ENCODE peak calls at places on chromosomes 6 and 20, in nine cellular contexts. U, W, B, L, F, C, X, P and Y are unnamed samples.

GRCh38 chr6:163501440-163501839 is 86.9 kb downstream of the QKI start:
- DNase-seq in U (no peak), W (no peak), B (no peak), L (no peak), F (no peak), C (no peak), X (no peak), P (no peak), Y (no peak)

GRCh38 chr20:38245753-38246152 is 14.8 kb downstream of the KIAA1755 start:
- DNase-seq in U (no peak), W (peak; percentile 51), B (no peak), L (no peak), F (no peak), C (no peak), X (peak; percentile 64), P (no peak), Y (peak; percentile 46)

GRCh38 chr20:36305602-36306556 is at the start of gene DLGAP4:
- DNase-seq in U (no peak), W (no peak), B (no peak), L (no peak), F (no peak), C (no peak), X (no peak), P (no peak), Y (no peak)

GRCh38 chr20:23152308-23152892 is 66.3 kb upstream of the CD93 start:
- DNase-seq in U (no peak), W (no peak), B (no peak), L (no peak), F (no peak), C (no peak), X (peak; percentile 59), P (no peak), Y (peak; percentile 53)

GRCh38 chr20:15296422-15296821 is 959.0 kb upstream of the FLRT3 start:
- DNase-seq in U (no peak), W (no peak), B (no peak), L (no peak), F (no peak), C (no peak), X (no peak), P (no peak), Y (no peak)

GRCh38 chr6:148689168-148689567 is 57.7 kb upstream of the UST start:
- DNase-seq in U (no peak), W (no peak), B (no peak), L (no peak), F (no peak), C (no peak), X (no peak), P (no peak), Y (no peak)

GRCh38 chr6:125742433-125743120 is 6.9 kb upstream of the HEY2 start:
- DNase-seq in U (no peak), W (no peak), B (no peak), L (no peak), F (no peak), C (no peak), X (no peak), P (no peak), Y (no peak)

GRCh38 chr20:43949741-43950618 is 35.3 kb downstream of the TOX2 start:
- DNase-seq in U (peak; percentile 51), W (no peak), B (peak; percentile 57), L (peak; percentile 79), F (no peak), C (peak; percentile 22), X (no peak), P (peak; percentile 1), Y (no peak)

GRCh38 chr6:102356170-102356569 is 962.7 kb downstream of the GRIK2 start:
- DNase-seq in U (no peak), W (no peak), B (no peak), L (no peak), F (no peak), C (no peak), X (no peak), P (no peak), Y (no peak)

GRCh38 chr6:14472964-14473363 is 355.4 kb downstream of the CD83 start:
- DNase-seq in U (no peak), W (no peak), B (no peak), L (no peak), F (no peak), C (no peak), X (no peak), P (no peak), Y (no peak)

GRCh38 chr6:151160869-151161268 is 78.9 kb upstream of the AKAP12 start:
- DNase-seq in U (no peak), W (no peak), B (no peak), L (no peak), F (no peak), C (no peak), X (no peak), P (no peak), Y (no peak)

GRCh38 chr6:138334000-138334399 is 43.7 kb upstream of the SMIM28 start:
- DNase-seq in U (no peak), W (no peak), B (no peak), L (no peak), F (no peak), C (no peak), X (no peak), P (no peak), Y (no peak)

GRCh38 chr6:118307581-118307980 is 240.5 kb upstream of the PLN start:
- DNase-seq in U (no peak), W (no peak), B (no peak), L (no peak), F (no peak), C (no peak), X (no peak), P (no peak), Y (no peak)

GRCh38 chr6:126787635-126788034 is 330.8 kb upstream of the RSPO3 start:
- DNase-seq in U (no peak), W (no peak), B (no peak), L (no peak), F (no peak), C (no peak), X (no peak), P (no peak), Y (no peak)

GRCh38 chr6:33417127-33417902 is 592 bp downstream of the CUTA start:
- DNase-seq in U (no peak), W (no peak), B (no peak), L (peak; percentile 20), F (peak; percentile 41), C (no peak), X (peak; percentile 43), P (no peak), Y (no peak)

GRCh38 chr6:2529217-2529719 is 221.5 kb downstream of the MYLK4 start:
- DNase-seq in U (no peak), W (no peak), B (no peak), L (no peak), F (no peak), C (no peak), X (no peak), P (peak; percentile 31), Y (no peak)

GRCh38 chr20:58781138-58781537 is 69.6 kb downstream of the GNAS-AS1 start:
- DNase-seq in U (no peak), W (no peak), B (no peak), L (no peak), F (no peak), C (no peak), X (no peak), P (no peak), Y (no peak)

GRCh38 chr6:28693751-28694443 is 168.2 kb downstream of the GPX5 start:
- DNase-seq in U (no peak), W (no peak), B (no peak), L (no peak), F (no peak), C (no peak), X (no peak), P (no peak), Y (no peak)

GRCh38 chr20:50991076-50991475 is 31.8 kb downstream of the KCNG1 start:
- DNase-seq in U (no peak), W (no peak), B (no peak), L (no peak), F (no peak), C (no peak), X (no peak), P (no peak), Y (no peak)

GRCh38 chr6:128806274-128806673 is 76.7 kb upstream of the LAMA2 start:
- DNase-seq in U (no peak), W (no peak), B (no peak), L (no peak), F (no peak), C (no peak), X (no peak), P (peak; percentile 5), Y (peak; percentile 20)

GRCh38 chr20:48493966-48494365 is 333.8 kb downstream of the PREX1 start:
- DNase-seq in U (no peak), W (no peak), B (no peak), L (no peak), F (no peak), C (no peak), X (no peak), P (no peak), Y (no peak)

GRCh38 chr6:96923871-96924493 is 546 bp upstream of the KLHL32 start:
- DNase-seq in U (no peak), W (no peak), B (no peak), L (no peak), F (no peak), C (no peak), X (no peak), P (no peak), Y (no peak)

GRCh38 chr6:26195376-26195923 is 108.2 kb downstream of the HFE start:
- DNase-seq in U (peak; percentile 85), W (peak; percentile 90), B (peak; percentile 78), L (peak; percentile 87), F (peak; percentile 90), C (peak; percentile 62), X (peak; percentile 92), P (no peak), Y (peak; percentile 77)

GRCh38 chr6:15674690-15675386 is 12.0 kb upstream of the DTNBP1 start:
- DNase-seq in U (no peak), W (no peak), B (no peak), L (no peak), F (no peak), C (no peak), X (no peak), P (no peak), Y (no peak)

GRCh38 chr6:90263653-90264052 is 33.0 kb downstream of the BACH2 start:
- DNase-seq in U (no peak), W (no peak), B (no peak), L (no peak), F (peak; percentile 76), C (no peak), X (no peak), P (no peak), Y (no peak)

GRCh38 chr6:31299511-31299910 is 27.6 kb upstream of the HLA-C start:
- DNase-seq in U (no peak), W (no peak), B (no peak), L (no peak), F (no peak), C (no peak), X (no peak), P (no peak), Y (no peak)

GRCh38 chr6:125868996-125869395 is 78.2 kb downstream of the NCOA7 start:
- DNase-seq in U (no peak), W (peak; percentile 24), B (no peak), L (no peak), F (no peak), C (no peak), X (no peak), P (no peak), Y (peak; percentile 20)